ENCODE peak calls at places on chromosomes 1 and 21, in ten cellular contexts. M is activated T-helper 9 cell treated with anti-CD3 and anti-CD28 coated beads, Interleukin-2, amount 50 U/mL, for 16 hours; K is stimulated activated CD8-positive, alpha-beta memory T cell treated with anti-CD3 and anti-CD28 coated beads, Interleukin-15, amount 100 ng/mL, for 1 hour; I is H54; J is neural progenitor cell; C is colonic mucosa; P is T-helper 2 cell; Y is astrocyte of the cerebellum; T is activated CD4-positive, alpha-beta T cell treated with anti-CD3 and anti-CD28 coated beads, Interleukin-2, amount 10 ng/mL, durations not matched to agents 7 days and 5 days; O is NCI-H510A treated with DMSO at 0.1 percent for 48 hours. S is an unnamed sample.

GRCh38 chr1:15154480-15155036 is 1.0 kb downstream of the TMEM51 start:
- DNase-seq in P (no peak), J (peak), K (no peak), M (no peak), I (no peak), Y (no peak), T (no peak), C (peak), O (no peak), S (no peak)

GRCh38 chr1:32891241-32891570 is 4.9 kb downstream of the HPCA start:
- DNase-seq in J (no peak), T (no peak), I (no peak), P (no peak), M (no peak), O (no peak), C (no peak), K (no peak), Y (no peak), S (no peak)

GRCh38 chr21:18041012-18041411 is 203.6 kb upstream of the CHODL start:
- DNase-seq in P (no peak), Y (peak), M (no peak), O (no peak), J (peak), I (no peak), T (peak), K (no peak), C (no peak), S (peak)

GRCh38 chr1:38185913-38186312 is 139.3 kb upstream of the POU3F1 start:
- DNase-seq in P (no peak), Y (no peak), T (no peak), J (no peak), K (no peak), O (no peak), I (no peak), C (no peak), M (no peak), S (no peak)

GRCh38 chr1:221192055-221192454 is 312.8 kb downstream of the HLX start:
- DNase-seq in I (no peak), O (no peak), M (no peak), T (no peak), Y (no peak), J (no peak), K (no peak), P (no peak), C (no peak), S (no peak)

GRCh38 chr1:8572106-8572505 is 245.3 kb downstream of the RERE start:
- DNase-seq in J (no peak), Y (no peak), K (no peak), P (no peak), T (no peak), O (no peak), C (no peak), I (no peak), M (no peak), S (no peak)

GRCh38 chr21:37339527-37339889 is 27.1 kb upstream of the DYRK1A start:
- DNase-seq in K (no peak), J (no peak), M (no peak), I (no peak), T (no peak), C (no peak), P (no peak), O (no peak), Y (no peak), S (no peak)

GRCh38 chr21:34533938-34534337 is 21.9 kb upstream of the KCNE1 start:
- DNase-seq in Y (no peak), I (no peak), T (no peak), C (no peak), M (no peak), P (no peak), K (no peak), O (no peak), J (no peak), S (no peak)

GRCh38 chr1:222369991-222370910 is 177.7 kb downstream of the HHIPL2 start:
- DNase-seq in C (no peak), M (no peak), P (no peak), Y (peak), K (no peak), T (no peak), J (no peak), I (peak), O (no peak), S (no peak)

GRCh38 chr1:89724369-89725015 is 91.6 kb downstream of the LRRC8C start:
- DNase-seq in K (no peak), J (no peak), P (peak), I (peak), T (peak), O (no peak), C (no peak), M (peak), Y (no peak), S (peak)

GRCh38 chr1:117753652-117754051 is 147.8 kb downstream of the TENT5C start:
- DNase-seq in O (no peak), M (no peak), K (no peak), T (no peak), C (no peak), I (no peak), P (no peak), J (no peak), Y (no peak), S (no peak)

GRCh38 chr1:64861611-64862010 is 104.7 kb downstream of the JAK1 start:
- DNase-seq in Y (no peak), K (no peak), I (peak), M (no peak), T (no peak), P (no peak), J (peak), O (no peak), C (no peak), S (no peak)

GRCh38 chr1:18941221-18942141 is 15.0 kb downstream of the IFFO2 start:
- DNase-seq in K (no peak), J (peak), P (no peak), I (no peak), C (no peak), O (peak), M (no peak), Y (peak), T (no peak), S (no peak)

GRCh38 chr1:218869276-218869675 is 304.4 kb upstream of the LYPLAL1 start:
- DNase-seq in I (no peak), C (no peak), Y (no peak), O (no peak), M (no peak), K (no peak), J (no peak), T (no peak), P (no peak), S (no peak)

GRCh38 chr1:183810172-183810571 is 5.3 kb downstream of the RGL1 start:
- DNase-seq in Y (no peak), K (no peak), P (no peak), O (no peak), I (no peak), C (no peak), M (no peak), T (no peak), J (no peak), S (no peak)

GRCh38 chr1:244318512-244318911 is 133.2 kb downstream of the ADSS2 start:
- DNase-seq in J (no peak), K (no peak), C (no peak), O (no peak), M (no peak), Y (no peak), I (no peak), T (peak), P (no peak), S (peak)

GRCh38 chr21:44349847-44350772 is 3.3 kb upstream of the TRPM2 start:
- DNase-seq in O (no peak), Y (no peak), I (no peak), K (no peak), T (no peak), P (no peak), J (no peak), M (no peak), C (no peak), S (no peak)

GRCh38 chr21:21559285-21560045 is 561.3 kb downstream of the NCAM2 start:
- DNase-seq in M (no peak), I (no peak), J (no peak), K (no peak), O (no peak), P (no peak), T (no peak), Y (no peak), C (no peak), S (no peak)

GRCh38 chr1:209653915-209654351 is 1.7 kb upstream of the LAMB3 start:
- DNase-seq in T (no peak), I (no peak), Y (no peak), P (no peak), K (no peak), M (no peak), O (no peak), J (no peak), C (peak), S (no peak)

GRCh38 chr1:1399870-1400575 is 888 bp upstream of the CCNL2 start:
- DNase-seq in M (no peak), P (no peak), J (peak), T (peak), C (no peak), Y (no peak), K (no peak), O (peak), I (no peak), S (no peak)

GRCh38 chr1:173997796-173998195 is 24.4 kb downstream of the RC3H1 start:
- DNase-seq in K (no peak), I (no peak), O (no peak), J (no peak), T (no peak), M (no peak), C (no peak), P (no peak), Y (no peak), S (no peak)

GRCh38 chr1:241998412-241998921 is 431 bp downstream of the MAP1LC3C start:
- DNase-seq in T (peak), C (peak), M (peak), O (no peak), P (peak), Y (peak), J (peak), K (peak), I (peak), S (no peak)

GRCh38 chr21:29443398-29444010 is 144.8 kb downstream of the BACH1 start:
- DNase-seq in J (no peak), M (no peak), I (no peak), P (no peak), T (no peak), Y (no peak), K (no peak), O (no peak), C (no peak), S (no peak)

GRCh38 chr1:211897011-211897410 is 66.4 kb upstream of the LPGAT1 start:
- DNase-seq in O (no peak), T (no peak), K (no peak), I (no peak), C (no peak), Y (no peak), P (no peak), J (no peak), M (no peak), S (no peak)

GRCh38 chr1:178121883-178122282 is 28.0 kb downstream of the RASAL2 start:
- DNase-seq in K (no peak), M (no peak), J (peak), I (no peak), P (no peak), T (no peak), C (no peak), O (no peak), Y (no peak), S (no peak)

GRCh38 chr1:161177112-161177935 is at the start of gene B4GALT3:
- DNase-seq in I (peak), Y (no peak), M (peak), C (peak), O (peak), J (peak), P (peak), K (peak), T (peak), S (peak)

GRCh38 chr1:1415751-1416150 is 5.3 kb downstream of the ANKRD65 start:
- DNase-seq in M (no peak), C (no peak), O (no peak), Y (no peak), T (no peak), J (no peak), P (no peak), K (no peak), I (no peak), S (no peak)

GRCh38 chr1:67534627-67535065 is 104.4 kb upstream of the SERBP1 start:
- DNase-seq in M (no peak), O (peak), J (no peak), C (no peak), P (no peak), T (no peak), Y (no peak), I (no peak), K (no peak), S (peak)

GRCh38 chr21:29196664-29197052 is 66.2 kb downstream of the MAP3K7CL start:
- DNase-seq in M (no peak), I (no peak), Y (no peak), P (no peak), K (no peak), J (no peak), O (no peak), T (no peak), C (no peak), S (no peak)

GRCh38 chr1:17141441-17142197 is 22.4 kb upstream of the PADI2 start:
- DNase-seq in J (no peak), T (no peak), C (no peak), I (no peak), M (no peak), O (no peak), K (no peak), P (no peak), Y (no peak), S (no peak)

S was measured in NK-92 treated with Interleukin-12 subunit alpha and Interleukin-12 subunit beta, amount 100 ng/mL, for 24 hours.